ENCODE peak calls at places on chromosomes 6 and 20, in four cellular contexts. J, U, X and S are unnamed samples.

GRCh38 chr6:158621694-158622544 is 22.6 kb downstream of the DYNLT1 start:
- DNase-seq in J (no peak), U (no peak), X (no peak), S (no peak)

GRCh38 chr20:7993238-7993637 is 26.3 kb downstream of the TMX4 start:
- DNase-seq in J (no peak), U (no peak), X (no peak), S (no peak)

GRCh38 chr6:24883618-24884017 is 52.1 kb downstream of the RIPOR2 start:
- DNase-seq in J (peak; percentile 69), U (no peak), X (peak; percentile 22), S (no peak)

GRCh38 chr20:23270427-23270911 is 80.1 kb upstream of the NXT1 start:
- DNase-seq in J (peak; percentile 54), U (no peak), X (no peak), S (peak; percentile 75)

GRCh38 chr6:144266091-144266649 is 19.0 kb upstream of the UTRN start:
- DNase-seq in J (peak; percentile 70), U (peak; percentile 47), X (no peak), S (peak; percentile 92)

GRCh38 chr6:44071670-44072451 is 55.4 kb downstream of the MRPL14 start:
- DNase-seq in J (peak; percentile 97), U (no peak), X (peak; percentile 75), S (peak; percentile 99)

GRCh38 chr6:168393126-168393870 is 47.7 kb upstream of the SMOC2 start:
- DNase-seq in J (no peak), U (no peak), X (no peak), S (no peak)

GRCh38 chr6:167573461-167574215 is 248.8 kb downstream of the TTLL2 start:
- DNase-seq in J (no peak), U (peak; percentile 57), X (no peak), S (no peak)

GRCh38 chr6:34148864-34149810 is 3.2 kb upstream of the GRM4 start:
- DNase-seq in J (no peak), U (no peak), X (no peak), S (no peak)

GRCh38 chr6:160782228-160782627 is 80.2 kb downstream of the PLG start:
- DNase-seq in J (no peak), U (no peak), X (no peak), S (no peak)

GRCh38 chr20:1937316-1937976 is 42.2 kb downstream of the SIRPA start:
- DNase-seq in J (no peak), U (no peak), X (no peak), S (no peak)

GRCh38 chr6:24574809-24575208 is 71.2 kb downstream of the KIAA0319 start:
- DNase-seq in J (peak; percentile 7), U (peak; percentile 38), X (peak; percentile 34), S (no peak)

GRCh38 chr6:163404825-163405265 is 9.7 kb upstream of the QKI start:
- DNase-seq in J (peak; percentile 31), U (peak; percentile 60), X (no peak), S (no peak)

GRCh38 chr6:13914346-13914745 is 10.4 kb upstream of the RNF182 start:
- DNase-seq in J (peak; percentile 12), U (no peak), X (no peak), S (no peak)

GRCh38 chr20:1001981-1002681 is at the start of gene RSPO4:
- DNase-seq in J (no peak), U (no peak), X (no peak), S (no peak)

GRCh38 chr6:143176090-143177021 is 115.7 kb downstream of the AIG1 start:
- DNase-seq in J (peak; percentile 94), U (no peak), X (peak; percentile 92), S (peak; percentile 86)

GRCh38 chr6:108165714-108166663 is at the start of gene NR2E1:
- DNase-seq in J (peak; percentile 25), U (no peak), X (peak; percentile 25), S (peak; percentile 18)
- TF ChIP-seq CTCF in J (no peak), U (no peak), X (no peak), S (no peak)

GRCh38 chr6:55636406-55637102 is 57.6 kb upstream of the HMGCLL1 start:
- DNase-seq in J (peak; percentile 79), U (no peak), X (peak; percentile 75), S (peak; percentile 31)

DNA sequence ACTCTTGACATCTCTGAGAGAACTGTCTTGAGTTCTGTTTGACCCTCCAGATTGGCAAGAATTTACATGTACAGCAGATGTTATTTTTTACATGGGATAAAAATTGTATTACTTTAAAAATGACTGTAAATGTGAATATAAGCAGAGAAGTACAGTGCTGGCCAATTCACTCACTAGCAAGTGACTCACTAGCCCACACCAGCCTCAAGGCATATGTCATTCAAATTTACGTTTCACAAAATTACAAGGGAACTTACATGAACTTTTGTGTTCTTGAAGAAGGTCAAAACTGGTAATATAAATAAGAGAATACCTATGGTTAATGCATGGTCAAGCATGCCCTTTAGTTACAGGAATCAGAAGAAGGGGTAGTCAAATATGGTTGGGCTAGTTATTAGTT is 54.0 kb upstream of the HMGCLL1 start:
- DNase-seq in J (peak; percentile 35), U (no peak), X (peak; percentile 62), S (no peak)
- H3K4me3 ChIP-seq in J (no peak overlapping the region), U (no peak overlapping the region), X (no peak overlapping the region), S (no peak overlapping the region)

DNA sequence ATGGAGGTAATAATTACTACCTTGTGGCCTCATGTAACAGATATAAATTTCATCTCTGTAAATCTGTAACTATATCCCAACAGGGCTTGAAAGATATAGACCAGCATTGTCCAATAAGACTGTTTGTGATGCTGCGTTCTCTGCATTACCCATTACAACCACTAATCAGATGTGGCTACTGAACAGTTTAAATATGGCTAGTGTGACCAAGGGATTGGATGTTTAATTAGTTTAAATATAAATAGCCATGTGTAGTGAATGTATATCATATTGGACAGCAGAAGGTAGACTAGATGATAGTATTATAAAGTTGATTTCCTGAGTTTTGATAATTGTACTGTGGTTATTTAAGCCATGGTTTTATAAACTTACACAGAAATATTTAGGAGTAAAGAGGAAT is 27.8 kb upstream of the JAG1 start:
- DNase-seq in J (no peak), U (no peak), X (no peak), S (no peak)
- TF ChIP-seq CTCF in J (no peak), U (no peak), X (peak; percentile 12), S (no peak)

GRCh38 chr6:131917763-131918649 is 33.2 kb downstream of the CCN2 start:
- DNase-seq in J (no peak), U (no peak), X (no peak), S (no peak)
- H3K4me3 ChIP-seq in J (no peak overlapping the region), U (no peak overlapping the region), X (no peak overlapping the region), S (no peak overlapping the region)

GRCh38 chr6:95648636-95649035 is 71.3 kb downstream of the MANEA start:
- DNase-seq in J (no peak), U (no peak), X (no peak), S (no peak)
- TF ChIP-seq CTCF in J (no peak), U (no peak), X (peak; percentile 23), S (no peak)

GRCh38 chr6:27281569-27281968 is 30.5 kb downstream of the POM121L2 start:
- DNase-seq in J (no peak), U (no peak), X (no peak), S (no peak)
- H3K4me3 ChIP-seq in J (no peak overlapping the region), U (no peak overlapping the region), X (peak overlapping the region; percentile 55), S (no peak overlapping the region)

DNA sequence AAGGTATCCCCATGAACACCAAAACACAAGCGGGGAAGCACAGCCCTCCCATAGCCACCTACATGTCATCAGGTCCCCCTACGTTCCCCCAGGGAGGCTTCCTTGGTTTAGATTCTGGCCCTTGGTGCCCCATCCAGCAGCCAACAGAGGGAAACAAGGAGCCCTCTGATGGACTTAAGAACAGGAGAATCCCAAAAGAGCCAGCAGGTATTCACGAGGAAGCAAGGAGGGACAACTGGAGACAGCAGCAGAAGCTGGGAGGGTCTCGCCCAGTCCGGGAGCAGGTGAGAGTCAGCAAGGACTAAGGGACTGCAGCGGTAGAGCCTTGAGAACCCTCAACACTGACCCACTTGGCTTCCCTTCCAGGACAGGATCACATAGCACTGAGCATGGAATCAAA is 58.4 kb upstream of the TOP1 start:
- DNase-seq in J (peak; percentile 28), U (no peak), X (no peak), S (no peak)
- TF ChIP-seq CTCF in J (peak; percentile 32), U (no peak), X (peak; percentile 41), S (no peak)